ENCODE peak calls at places on chromosome 7, in ten cellular contexts. Z is body of pancreas, V is H1, Q is IMR-90, P is stomach, T is H54, J is tibial nerve, B is A549, U is heart left ventricle, F is uterus. S is an unnamed sample.

GRCh38 chr7:115600196-115600595 is 430.4 kb downstream of the TFEC start:
- DNase-seq in Z (no peak), V (no peak), Q (peak), P (no peak), T (no peak), J (no peak), B (no peak), U (no peak), F (no peak), S (no peak)

GRCh38 chr7:73521636-73522080 is 435 bp downstream of the BAZ1B start:
- DNase-seq in Z (no peak), V (peak), Q (peak), P (peak), T (peak), J (no peak), B (peak), U (peak), F (no peak), S (peak)

GRCh38 chr7:134890246-134891240 is 95.8 kb upstream of the AGBL3 start:
- DNase-seq in Z (no peak), V (no peak), Q (peak), P (no peak), T (no peak), J (peak), B (no peak), U (peak), F (peak), S (no peak)

GRCh38 chr7:137626469-137627067 is 220.2 kb downstream of the DGKI start:
- DNase-seq in Z (peak), V (peak), Q (peak), P (peak), T (peak), J (no peak), B (peak), U (peak), F (no peak), S (no peak)

GRCh38 chr7:78649976-78650375 is 803.5 kb downstream of the MAGI2 start:
- DNase-seq in Z (no peak), V (no peak), Q (no peak), P (no peak), T (no peak), J (no peak), B (no peak), U (no peak), F (no peak), S (no peak)

GRCh38 chr7:88020953-88021650 is 87.1 kb downstream of the ADAM22 start:
- DNase-seq in Z (no peak), V (no peak), Q (no peak), P (no peak), T (peak), J (no peak), B (no peak), U (no peak), F (no peak), S (no peak)

GRCh38 chr7:50612704-50613103 is 47.5 kb upstream of the DDC start:
- DNase-seq in Z (no peak), V (no peak), Q (no peak), P (no peak), T (no peak), J (no peak), B (no peak), U (no peak), F (no peak), S (no peak)

GRCh38 chr7:116692599-116693308 is 20.8 kb downstream of the MET start:
- DNase-seq in Z (no peak), V (no peak), Q (peak), P (no peak), T (no peak), J (no peak), B (no peak), U (no peak), F (no peak), S (no peak)

GRCh38 chr7:51299391-51300133 is 17.0 kb downstream of the COBL start:
- DNase-seq in Z (no peak), V (no peak), Q (no peak), P (no peak), T (no peak), J (no peak), B (no peak), U (no peak), F (no peak), S (no peak)

GRCh38 chr7:129225206-129225930 is 538 bp downstream of the AHCYL2 start:
- DNase-seq in Z (peak), V (peak), Q (peak), P (peak), T (no peak), J (peak), B (peak), U (peak), F (peak), S (peak)

GRCh38 chr7:123744416-123744815 is 4.4 kb downstream of the WASL start:
- DNase-seq in Z (no peak), V (no peak), Q (no peak), P (no peak), T (no peak), J (no peak), B (no peak), U (no peak), F (no peak), S (no peak)

GRCh38 chr7:45923290-45923689 is 2.2 kb upstream of the IGFBP3 start:
- DNase-seq in Z (peak), V (peak), Q (peak), P (peak), T (no peak), J (peak), B (no peak), U (peak), F (peak), S (peak)

GRCh38 chr7:151439855-151440798 is at the start of gene CRYGN:
- DNase-seq in Z (no peak), V (peak), Q (no peak), P (no peak), T (no peak), J (no peak), B (no peak), U (no peak), F (no peak), S (no peak)

GRCh38 chr7:107815254-107815882 is 12.3 kb upstream of the SLC26A3 start:
- DNase-seq in Z (no peak), V (no peak), Q (no peak), P (no peak), T (no peak), J (no peak), B (no peak), U (no peak), F (no peak), S (no peak)

GRCh38 chr7:92833766-92834605 is 2.4 kb downstream of the CDK6 start:
- DNase-seq in Z (peak), V (peak), Q (peak), P (peak), T (peak), J (peak), B (peak), U (peak), F (peak), S (peak)

GRCh38 chr7:43569424-43569823 is 13.5 kb upstream of the STK17A start:
- DNase-seq in Z (no peak), V (no peak), Q (peak), P (no peak), T (peak), J (no peak), B (no peak), U (no peak), F (no peak), S (no peak)

GRCh38 chr7:128847721-128848211 is 14.9 kb upstream of the ATP6V1F start:
- DNase-seq in Z (no peak), V (no peak), Q (no peak), P (no peak), T (no peak), J (no peak), B (no peak), U (no peak), F (no peak), S (no peak)

GRCh38 chr7:18180685-18181084 is 153.0 kb upstream of the PRPS1L1 start:
- DNase-seq in Z (no peak), V (no peak), Q (no peak), P (no peak), T (no peak), J (no peak), B (no peak), U (no peak), F (no peak), S (no peak)

GRCh38 chr7:7157177-7157886 is 25.0 kb upstream of the C1GALT1 start:
- DNase-seq in Z (no peak), V (no peak), Q (peak), P (no peak), T (peak), J (no peak), B (no peak), U (peak), F (no peak), S (peak)

GRCh38 chr7:80362677-80363076 is 149.2 kb downstream of the GNAT3 start:
- DNase-seq in Z (no peak), V (no peak), Q (peak), P (no peak), T (no peak), J (no peak), B (no peak), U (no peak), F (no peak), S (no peak)

GRCh38 chr7:17580141-17580540 is 281.7 kb downstream of the AHR start:
- DNase-seq in Z (peak), V (no peak), Q (peak), P (no peak), T (no peak), J (no peak), B (no peak), U (no peak), F (no peak), S (no peak)

GRCh38 chr7:112877671-112878460 is 87.7 kb upstream of the TMEM168 start:
- DNase-seq in Z (no peak), V (no peak), Q (no peak), P (no peak), T (no peak), J (no peak), B (no peak), U (no peak), F (no peak), S (no peak)

GRCh38 chr7:46147871-46148270 is 226.8 kb upstream of the IGFBP3 start:
- DNase-seq in Z (no peak), V (no peak), Q (no peak), P (no peak), T (no peak), J (no peak), B (no peak), U (no peak), F (no peak), S (no peak)

GRCh38 chr7:4186513-4186780 is 495.6 kb upstream of the FOXK1 start:
- DNase-seq in Z (no peak), V (no peak), Q (no peak), P (no peak), T (no peak), J (no peak), B (no peak), U (no peak), F (no peak), S (no peak)

GRCh38 chr7:156942708-156943090 is 6.8 kb upstream of the NOM1 start:
- DNase-seq in Z (peak), V (peak), Q (no peak), P (no peak), T (no peak), J (no peak), B (no peak), U (no peak), F (no peak), S (no peak)

DNA sequence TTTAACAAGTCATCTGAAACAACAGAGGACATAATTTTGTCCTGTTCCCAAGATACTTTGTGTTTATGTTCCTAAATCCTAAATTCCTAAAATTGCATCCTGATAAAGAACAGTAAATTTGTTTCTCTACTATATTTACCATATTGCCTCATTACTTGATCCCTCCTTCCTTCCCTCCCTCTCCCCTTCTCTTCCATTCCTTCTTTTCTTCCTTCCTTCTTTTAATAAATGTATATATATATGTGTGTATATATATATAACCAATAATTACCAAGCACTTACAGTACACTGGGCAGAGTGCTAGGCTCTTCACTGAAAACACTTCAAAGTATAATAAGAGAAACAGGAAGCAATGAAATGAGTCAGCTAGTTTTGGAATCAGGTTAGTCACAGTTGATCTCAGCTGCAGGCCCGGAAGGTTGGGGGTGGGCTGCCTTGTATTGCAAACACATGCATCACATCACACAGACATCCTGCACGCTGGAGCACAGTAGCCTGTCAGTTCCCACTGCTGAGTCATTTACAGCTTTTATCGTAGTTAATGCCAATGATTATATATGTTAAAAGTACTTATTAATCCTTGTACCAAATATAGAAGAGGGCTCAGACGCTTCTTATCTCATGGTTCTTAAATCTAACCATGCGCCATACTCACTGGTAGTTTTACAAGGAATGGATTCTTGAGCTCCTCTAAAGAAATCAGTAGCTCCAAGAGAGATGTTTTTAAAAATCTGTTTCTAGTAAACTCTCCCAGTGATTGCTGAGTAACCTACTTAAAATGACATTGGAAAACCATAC is 551.7 kb downstream of the GRM8 start:
- DNase-seq in Z (peak), V (no peak), Q (peak), P (no peak), T (peak), J (no peak), B (peak), U (no peak), F (no peak), S (peak)
- TF ChIP-seq POLR2A in Z (no peak), V (no peak), Q (no peak), P (no peak), T (no peak), J (no peak), B (no peak), U (no peak), F (no peak), S (no peak)

GRCh38 chr7:76193881-76194280 is 7.8 kb upstream of the SRRM3 start:
- DNase-seq in Z (no peak), V (no peak), Q (no peak), P (no peak), T (no peak), J (no peak), B (no peak), U (no peak), F (no peak), S (no peak)
- TF ChIP-seq POLR2A in Z (no peak), V (no peak), Q (no peak), P (no peak), T (no peak), J (no peak), B (no peak), U (no peak), F (no peak), S (no peak)

DNA sequence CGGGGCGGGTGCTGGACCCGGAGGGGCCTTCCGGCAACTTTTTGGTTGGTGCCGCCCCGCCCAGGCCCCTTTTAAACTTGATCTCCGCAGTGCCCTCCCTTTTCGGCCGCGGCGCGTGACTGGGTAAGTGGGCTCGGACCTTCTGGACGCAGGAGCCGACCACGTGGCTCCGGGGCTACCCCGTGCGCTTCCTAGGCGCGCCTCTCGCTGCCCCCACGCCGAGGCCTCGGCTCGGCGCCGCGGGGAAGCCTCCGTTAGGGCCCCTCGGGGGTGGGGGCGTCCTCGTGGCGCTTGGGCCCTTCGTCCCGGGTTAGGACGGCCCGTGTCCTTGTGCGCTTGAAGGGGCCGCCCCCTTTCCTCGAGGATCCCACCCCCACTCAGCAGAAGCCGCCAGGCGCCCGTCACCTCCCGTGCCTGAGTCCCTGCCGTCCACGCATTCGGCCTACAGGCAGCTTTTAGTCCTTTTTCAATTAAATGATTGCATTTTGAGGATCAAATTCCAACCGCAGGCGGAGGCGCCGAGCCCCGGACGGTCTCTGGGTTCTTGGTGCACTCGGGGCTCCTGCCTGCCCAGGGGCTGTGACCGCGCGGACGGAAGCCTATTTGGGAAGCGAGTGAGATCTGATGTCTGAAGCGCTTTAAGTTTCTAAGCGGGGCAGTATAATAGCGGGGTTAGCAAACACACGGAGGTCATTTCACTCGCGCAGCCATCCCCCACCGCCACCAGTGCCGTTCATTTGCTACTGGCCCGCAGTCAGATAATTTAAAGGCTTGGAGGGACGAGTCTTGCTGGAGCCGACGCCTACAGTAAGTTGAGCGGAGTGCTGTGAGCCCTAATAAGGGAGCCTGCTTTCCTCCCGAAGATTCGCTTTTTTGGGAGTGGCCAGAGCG is 31.8 kb upstream of the TOMM7 start:
- DNase-seq in Z (peak), V (peak), Q (peak), P (peak), T (peak), J (peak), B (peak), U (peak), F (peak), S (peak)
- TF ChIP-seq POLR2A in Z (peak), V (peak), Q (peak), P (no peak), T (peak), J (peak), B (peak), U (no peak), F (peak), S (peak)

GRCh38 chr7:35906191-35906908 is 105.5 kb downstream of the SEPTIN7 start:
- DNase-seq in Z (peak), V (peak), Q (peak), P (peak), T (peak), J (no peak), B (peak), U (peak), F (peak), S (no peak)
- TF ChIP-seq POLR2A in Z (no peak), V (no peak), Q (peak), P (no peak), T (no peak), J (no peak), B (no peak), U (no peak), F (no peak), S (no peak)

GRCh38 chr7:152463714-152464311 is 28.0 kb upstream of the KMT2C start:
- DNase-seq in Z (peak), V (peak), Q (peak), P (peak), T (peak), J (peak), B (peak), U (peak), F (peak), S (peak)
- TF ChIP-seq POLR2A in Z (peak), V (peak), Q (peak), P (peak), T (peak), J (peak), B (peak), U (no peak), F (peak), S (peak)

DNA sequence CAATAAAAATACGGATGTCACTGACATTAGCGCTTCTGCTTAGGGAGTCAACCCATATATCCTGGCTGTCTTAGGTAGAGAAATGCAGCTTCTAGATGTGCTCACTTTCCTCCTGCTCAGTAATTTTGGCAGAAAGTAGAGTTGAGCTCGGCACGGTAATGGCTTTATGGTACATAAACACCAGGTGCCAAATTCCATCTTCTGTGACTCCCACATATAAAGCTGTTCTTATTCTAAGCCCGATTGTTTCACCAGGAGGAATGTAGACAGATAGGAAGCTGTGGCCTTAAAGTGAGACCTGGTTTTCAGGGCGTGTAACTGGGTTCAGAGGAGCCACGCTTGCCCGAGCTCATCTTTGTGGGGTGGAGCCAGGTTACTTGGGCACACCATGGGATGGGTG is 143.7 kb downstream of the CREB5 start:
- DNase-seq in Z (no peak), V (no peak), Q (no peak), P (no peak), T (no peak), J (no peak), B (no peak), U (no peak), F (no peak), S (no peak)
- TF ChIP-seq POLR2A in Z (no peak), V (no peak), Q (no peak), P (no peak), T (no peak), J (no peak), B (no peak), U (no peak), F (no peak), S (no peak)

S was measured in Peyer's patch.